ENCODE peak calls at places on chromosomes 11 and 22, in five cellular contexts. U is hypothalamus, C is HS-27A, Z is fibroblast of pulmonary artery, S is amniotic epithelial cell. K is an unnamed sample.

GRCh38 chr11:41895106-41895505 is 435.7 kb upstream of the LRRC4C start:
- DNase-seq in U (no peak), C (no peak), Z (no peak), S (no peak), K (no peak)

GRCh38 chr11:77560605-77561004 is 29.1 kb upstream of the AQP11 start:
- DNase-seq in U (no peak), C (peak), Z (no peak), S (peak), K (no peak)

GRCh38 chr22:23075525-23076216 is 5.4 kb downstream of the GNAZ start:
- DNase-seq in U (no peak), C (no peak), Z (no peak), S (no peak), K (no peak)

GRCh38 chr11:47915407-47916137 is 64.8 kb upstream of the PTPRJ start:
- DNase-seq in U (no peak), C (no peak), Z (no peak), S (no peak), K (peak)

GRCh38 chr11:2741377-2742131 is 41.8 kb upstream of the KCNQ1OT1 start:
- DNase-seq in U (no peak), C (no peak), Z (peak), S (peak), K (no peak)

GRCh38 chr22:39242809-39243442 is 1.9 kb downstream of the PDGFB start:
- DNase-seq in U (no peak), C (no peak), Z (no peak), S (no peak), K (no peak)

GRCh38 chr22:23240639-23241389 is 60.5 kb downstream of the BCR start:
- DNase-seq in U (no peak), C (no peak), Z (peak), S (no peak), K (no peak)

GRCh38 chr11:11400635-11401232 is 47.7 kb upstream of the CSNK2A3 start:
- DNase-seq in U (no peak), C (no peak), Z (no peak), S (no peak), K (no peak)

GRCh38 chr11:31806944-31807790 is 4.0 kb downstream of the PAX6 start:
- DNase-seq in U (no peak), C (no peak), Z (no peak), S (no peak), K (no peak)

GRCh38 chr11:125110996-125111340 is 458 bp downstream of the TMEM218 start:
- DNase-seq in U (no peak), C (no peak), Z (no peak), S (no peak), K (no peak)

GRCh38 chr22:23767673-23768548 is at the start of gene CHCHD10:
- DNase-seq in U (peak), C (no peak), Z (peak), S (peak), K (no peak)

GRCh38 chr22:37021041-37021440 is 1.5 kb downstream of the MPST start:
- DNase-seq in U (no peak), C (no peak), Z (no peak), S (no peak), K (no peak)

GRCh38 chr22:19494001-19494560 is 14.4 kb downstream of the CDC45 start:
- DNase-seq in U (no peak), C (no peak), Z (no peak), S (no peak), K (no peak)

GRCh38 chr11:6895010-6895409 is 2.7 kb upstream of the OR2D2 start:
- DNase-seq in U (no peak), C (no peak), Z (no peak), S (no peak), K (no peak)

GRCh38 chr11:126468102-126468521 is 112.6 kb downstream of the ST3GAL4 start:
- DNase-seq in U (no peak), C (no peak), Z (no peak), S (no peak), K (no peak)

GRCh38 chr11:8102965-8103364 is 22.0 kb downstream of the TUB start:
- DNase-seq in U (no peak), C (no peak), Z (no peak), S (no peak), K (no peak)